ENCODE peak calls at places on chromosomes 12 and 14, in nine cellular contexts. One of them, this sample, is unnamed.

GRCh38 chr12:25801621-25802243 is 156.8 kb upstream of the RASSF8 start:
- DNase-seq in DND-41: no peak
- DNase-seq in suprapubic skin: no peak
- DNase-seq in dorsolateral prefrontal cortex: no peak
- DNase-seq in BJ: no peak
- DNase-seq in cardiac muscle cell: no peak
- DNase-seq in RWPE2: no peak
- DNase-seq in PC-3: peak
- DNase-seq in esophagus squamous epithelium: no peak
- DNase-seq in this sample: no peak

GRCh38 chr12:100153131-100153530 is 10.5 kb upstream of the BLTP3B start:
- DNase-seq in PC-3: no peak
- DNase-seq in suprapubic skin: no peak
- DNase-seq in cardiac muscle cell: no peak
- DNase-seq in esophagus squamous epithelium: no peak
- DNase-seq in RWPE2: no peak
- DNase-seq in BJ: no peak
- DNase-seq in DND-41: no peak
- DNase-seq in dorsolateral prefrontal cortex: no peak
- DNase-seq in this sample: no peak

GRCh38 chr12:131383291-131383690 is 327.6 kb upstream of the SFSWAP start:
- DNase-seq in dorsolateral prefrontal cortex: no peak
- DNase-seq in BJ: no peak
- DNase-seq in RWPE2: no peak
- DNase-seq in PC-3: no peak
- DNase-seq in cardiac muscle cell: no peak
- DNase-seq in suprapubic skin: no peak
- DNase-seq in DND-41: no peak
- DNase-seq in esophagus squamous epithelium: no peak
- DNase-seq in this sample: no peak

GRCh38 chr12:26787125-26787495 is 45.9 kb downstream of the ITPR2 start:
- DNase-seq in dorsolateral prefrontal cortex: no peak
- DNase-seq in cardiac muscle cell: no peak
- DNase-seq in RWPE2: no peak
- DNase-seq in PC-3: peak
- DNase-seq in DND-41: no peak
- DNase-seq in BJ: peak
- DNase-seq in suprapubic skin: no peak
- DNase-seq in esophagus squamous epithelium: no peak
- DNase-seq in this sample: no peak

GRCh38 chr12:89067436-89067835 is 284.9 kb downstream of the DUSP6 start:
- DNase-seq in DND-41: no peak
- DNase-seq in cardiac muscle cell: no peak
- DNase-seq in esophagus squamous epithelium: no peak
- DNase-seq in dorsolateral prefrontal cortex: no peak
- DNase-seq in PC-3: peak
- DNase-seq in suprapubic skin: no peak
- DNase-seq in RWPE2: no peak
- DNase-seq in BJ: peak
- DNase-seq in this sample: peak

GRCh38 chr12:49702676-49703228 is 4.5 kb downstream of the FMNL3 start:
- DNase-seq in cardiac muscle cell: peak
- DNase-seq in dorsolateral prefrontal cortex: no peak
- DNase-seq in DND-41: no peak
- DNase-seq in PC-3: no peak
- DNase-seq in RWPE2: no peak
- DNase-seq in esophagus squamous epithelium: no peak
- DNase-seq in BJ: no peak
- DNase-seq in suprapubic skin: no peak
- DNase-seq in this sample: no peak

GRCh38 chr14:75121559-75121958 is 5.3 kb downstream of the NEK9 start:
- DNase-seq in dorsolateral prefrontal cortex: no peak
- DNase-seq in suprapubic skin: no peak
- DNase-seq in PC-3: no peak
- DNase-seq in DND-41: no peak
- DNase-seq in esophagus squamous epithelium: no peak
- DNase-seq in BJ: no peak
- DNase-seq in RWPE2: no peak
- DNase-seq in cardiac muscle cell: no peak
- DNase-seq in this sample: no peak

GRCh38 chr12:109310247-109311125 is 1.4 kb upstream of the FOXN4 start:
- DNase-seq in BJ: no peak
- DNase-seq in PC-3: no peak
- DNase-seq in RWPE2: no peak
- DNase-seq in esophagus squamous epithelium: no peak
- DNase-seq in suprapubic skin: no peak
- DNase-seq in dorsolateral prefrontal cortex: no peak
- DNase-seq in cardiac muscle cell: no peak
- DNase-seq in DND-41: no peak
- DNase-seq in this sample: no peak

GRCh38 chr14:34966413-34966812 is 16.4 kb upstream of the SRP54 start:
- DNase-seq in suprapubic skin: no peak
- DNase-seq in esophagus squamous epithelium: no peak
- DNase-seq in BJ: no peak
- DNase-seq in dorsolateral prefrontal cortex: no peak
- DNase-seq in DND-41: no peak
- DNase-seq in RWPE2: no peak
- DNase-seq in PC-3: no peak
- DNase-seq in cardiac muscle cell: no peak
- DNase-seq in this sample: no peak

GRCh38 chr12:20342111-20342510 is 26.2 kb upstream of the PDE3A start:
- DNase-seq in cardiac muscle cell: no peak
- DNase-seq in suprapubic skin: no peak
- DNase-seq in BJ: no peak
- DNase-seq in PC-3: no peak
- DNase-seq in RWPE2: no peak
- DNase-seq in esophagus squamous epithelium: no peak
- DNase-seq in DND-41: no peak
- DNase-seq in dorsolateral prefrontal cortex: no peak
- DNase-seq in this sample: no peak

GRCh38 chr14:104397956-104398355 is 181.6 kb upstream of the C14orf180 start:
- DNase-seq in dorsolateral prefrontal cortex: no peak
- DNase-seq in BJ: no peak
- DNase-seq in esophagus squamous epithelium: no peak
- DNase-seq in cardiac muscle cell: no peak
- DNase-seq in DND-41: no peak
- DNase-seq in suprapubic skin: no peak
- DNase-seq in PC-3: no peak
- DNase-seq in RWPE2: no peak
- DNase-seq in this sample: no peak

GRCh38 chr14:54440037-54440436 is 1.1 kb downstream of the CNIH1 start:
- DNase-seq in dorsolateral prefrontal cortex: no peak
- DNase-seq in RWPE2: no peak
- DNase-seq in PC-3: no peak
- DNase-seq in BJ: no peak
- DNase-seq in DND-41: no peak
- DNase-seq in esophagus squamous epithelium: no peak
- DNase-seq in cardiac muscle cell: no peak
- DNase-seq in suprapubic skin: no peak
- DNase-seq in this sample: no peak

GRCh38 chr12:66017736-66018135 is 112.8 kb downstream of the LLPH start:
- DNase-seq in DND-41: no peak
- DNase-seq in BJ: no peak
- DNase-seq in suprapubic skin: no peak
- DNase-seq in cardiac muscle cell: no peak
- DNase-seq in RWPE2: no peak
- DNase-seq in esophagus squamous epithelium: no peak
- DNase-seq in PC-3: no peak
- DNase-seq in dorsolateral prefrontal cortex: no peak
- DNase-seq in this sample: no peak

GRCh38 chr14:45679852-45680251 is 426.9 kb upstream of the MIS18BP1 start:
- DNase-seq in BJ: peak
- DNase-seq in esophagus squamous epithelium: no peak
- DNase-seq in suprapubic skin: no peak
- DNase-seq in cardiac muscle cell: no peak
- DNase-seq in DND-41: no peak
- DNase-seq in RWPE2: no peak
- DNase-seq in PC-3: peak
- DNase-seq in dorsolateral prefrontal cortex: no peak
- DNase-seq in this sample: peak

GRCh38 chr14:45678163-45678562 is 425.2 kb upstream of the MIS18BP1 start:
- DNase-seq in PC-3: peak
- DNase-seq in esophagus squamous epithelium: no peak
- DNase-seq in suprapubic skin: no peak
- DNase-seq in DND-41: no peak
- DNase-seq in BJ: no peak
- DNase-seq in dorsolateral prefrontal cortex: no peak
- DNase-seq in RWPE2: no peak
- DNase-seq in cardiac muscle cell: no peak
- DNase-seq in this sample: no peak

GRCh38 chr14:45680531-45680930 is 427.5 kb upstream of the MIS18BP1 start:
- DNase-seq in suprapubic skin: no peak
- DNase-seq in BJ: no peak
- DNase-seq in esophagus squamous epithelium: no peak
- DNase-seq in PC-3: peak
- DNase-seq in RWPE2: no peak
- DNase-seq in dorsolateral prefrontal cortex: no peak
- DNase-seq in cardiac muscle cell: no peak
- DNase-seq in DND-41: no peak
- DNase-seq in this sample: no peak
- H3K4me3 ChIP-seq in suprapubic skin: no peak
- H3K4me3 ChIP-seq in BJ: no peak
- H3K4me3 ChIP-seq in esophagus squamous epithelium: no peak
- H3K4me3 ChIP-seq in PC-3: peak
- H3K4me3 ChIP-seq in RWPE2: no peak
- H3K4me3 ChIP-seq in dorsolateral prefrontal cortex: no peak
- H3K4me3 ChIP-seq in cardiac muscle cell: no peak
- H3K4me3 ChIP-seq in DND-41: no peak
- H3K4me3 ChIP-seq in this sample: no peak

GRCh38 chr14:101230161-101230850 is 326.8 kb upstream of the RTL1 start:
- DNase-seq in esophagus squamous epithelium: no peak
- DNase-seq in RWPE2: no peak
- DNase-seq in DND-41: peak
- DNase-seq in PC-3: no peak
- DNase-seq in dorsolateral prefrontal cortex: no peak
- DNase-seq in cardiac muscle cell: no peak
- DNase-seq in BJ: no peak
- DNase-seq in suprapubic skin: peak
- DNase-seq in this sample: no peak

GRCh38 chr14:101229666-101230065 is 326.1 kb upstream of the RTL1 start:
- DNase-seq in DND-41: peak
- DNase-seq in RWPE2: no peak
- DNase-seq in suprapubic skin: no peak
- DNase-seq in dorsolateral prefrontal cortex: no peak
- DNase-seq in BJ: no peak
- DNase-seq in esophagus squamous epithelium: no peak
- DNase-seq in PC-3: no peak
- DNase-seq in cardiac muscle cell: no peak
- DNase-seq in this sample: no peak

GRCh38 chr14:101227611-101228594 is 324.4 kb upstream of the RTL1 start:
- DNase-seq in DND-41: peak
- DNase-seq in esophagus squamous epithelium: no peak
- DNase-seq in dorsolateral prefrontal cortex: no peak
- DNase-seq in PC-3: no peak
- DNase-seq in RWPE2: no peak
- DNase-seq in suprapubic skin: peak
- DNase-seq in cardiac muscle cell: no peak
- DNase-seq in BJ: no peak
- DNase-seq in this sample: no peak

GRCh38 chr14:101230851-101231550 is 327.5 kb upstream of the RTL1 start:
- DNase-seq in RWPE2: no peak
- DNase-seq in dorsolateral prefrontal cortex: no peak
- DNase-seq in suprapubic skin: peak
- DNase-seq in BJ: no peak
- DNase-seq in cardiac muscle cell: no peak
- DNase-seq in esophagus squamous epithelium: no peak
- DNase-seq in PC-3: no peak
- DNase-seq in DND-41: no peak
- DNase-seq in this sample: no peak

GRCh38 chr14:101228949-101229541 is 325.5 kb upstream of the RTL1 start:
- DNase-seq in suprapubic skin: peak
- DNase-seq in cardiac muscle cell: no peak
- DNase-seq in DND-41: peak
- DNase-seq in BJ: no peak
- DNase-seq in RWPE2: no peak
- DNase-seq in PC-3: no peak
- DNase-seq in dorsolateral prefrontal cortex: no peak
- DNase-seq in esophagus squamous epithelium: no peak
- DNase-seq in this sample: no peak
- TF ChIP-seq CTCF in suprapubic skin: no peak
- TF ChIP-seq CTCF in cardiac muscle cell: no peak
- TF ChIP-seq CTCF in DND-41: no peak
- TF ChIP-seq CTCF in BJ: no peak
- TF ChIP-seq CTCF in RWPE2: no peak
- TF ChIP-seq CTCF in PC-3: no peak
- TF ChIP-seq CTCF in dorsolateral prefrontal cortex: no peak
- TF ChIP-seq CTCF in esophagus squamous epithelium: no peak
- TF ChIP-seq CTCF in this sample: no peak

GRCh38 chr12:118190266-118190665 is 54.3 kb downstream of the PEBP1 start:
- DNase-seq in cardiac muscle cell: peak
- DNase-seq in DND-41: no peak
- DNase-seq in BJ: no peak
- DNase-seq in esophagus squamous epithelium: no peak
- DNase-seq in suprapubic skin: no peak
- DNase-seq in RWPE2: no peak
- DNase-seq in PC-3: no peak
- DNase-seq in dorsolateral prefrontal cortex: no peak
- DNase-seq in this sample: no peak
- H3K4me3 ChIP-seq in cardiac muscle cell: no peak
- H3K4me3 ChIP-seq in DND-41: no peak
- H3K4me3 ChIP-seq in BJ: peak
- H3K4me3 ChIP-seq in esophagus squamous epithelium: peak
- H3K4me3 ChIP-seq in suprapubic skin: peak
- H3K4me3 ChIP-seq in RWPE2: no peak
- H3K4me3 ChIP-seq in PC-3: no peak
- H3K4me3 ChIP-seq in dorsolateral prefrontal cortex: peak
- H3K4me3 ChIP-seq in this sample: peak

GRCh38 chr12:55824726-55825125 is 4.7 kb downstream of the DNAJC14 start:
- DNase-seq in DND-41: no peak
- DNase-seq in esophagus squamous epithelium: no peak
- DNase-seq in suprapubic skin: peak
- DNase-seq in PC-3: no peak
- DNase-seq in RWPE2: no peak
- DNase-seq in cardiac muscle cell: no peak
- DNase-seq in dorsolateral prefrontal cortex: no peak
- DNase-seq in BJ: no peak
- DNase-seq in this sample: no peak

GRCh38 chr12:55823419-55823818 is 5.6 kb downstream of the ORMDL2 start:
- DNase-seq in cardiac muscle cell: no peak
- DNase-seq in esophagus squamous epithelium: no peak
- DNase-seq in RWPE2: no peak
- DNase-seq in PC-3: no peak
- DNase-seq in suprapubic skin: no peak
- DNase-seq in BJ: no peak
- DNase-seq in dorsolateral prefrontal cortex: no peak
- DNase-seq in DND-41: no peak
- DNase-seq in this sample: no peak

GRCh38 chr12:55818886-55819285 is 1.0 kb downstream of the ORMDL2 start:
- DNase-seq in RWPE2: no peak
- DNase-seq in suprapubic skin: peak
- DNase-seq in cardiac muscle cell: no peak
- DNase-seq in dorsolateral prefrontal cortex: no peak
- DNase-seq in DND-41: no peak
- DNase-seq in PC-3: no peak
- DNase-seq in esophagus squamous epithelium: no peak
- DNase-seq in BJ: no peak
- DNase-seq in this sample: no peak

GRCh38 chr12:55820679-55821078 is 2.8 kb downstream of the ORMDL2 start:
- DNase-seq in DND-41: no peak
- DNase-seq in BJ: no peak
- DNase-seq in esophagus squamous epithelium: no peak
- DNase-seq in PC-3: peak
- DNase-seq in cardiac muscle cell: no peak
- DNase-seq in RWPE2: no peak
- DNase-seq in dorsolateral prefrontal cortex: no peak
- DNase-seq in suprapubic skin: no peak
- DNase-seq in this sample: no peak

GRCh38 chr12:55822228-55822627 is 4.4 kb downstream of the ORMDL2 start:
- DNase-seq in cardiac muscle cell: peak
- DNase-seq in suprapubic skin: peak
- DNase-seq in dorsolateral prefrontal cortex: no peak
- DNase-seq in DND-41: no peak
- DNase-seq in BJ: no peak
- DNase-seq in esophagus squamous epithelium: no peak
- DNase-seq in RWPE2: no peak
- DNase-seq in PC-3: peak
- DNase-seq in this sample: no peak
- TF ChIP-seq CTCF in cardiac muscle cell: peak
- TF ChIP-seq CTCF in suprapubic skin: no peak
- TF ChIP-seq CTCF in dorsolateral prefrontal cortex: no peak
- TF ChIP-seq CTCF in DND-41: no peak
- TF ChIP-seq CTCF in BJ: peak
- TF ChIP-seq CTCF in esophagus squamous epithelium: no peak
- TF ChIP-seq CTCF in RWPE2: peak
- TF ChIP-seq CTCF in PC-3: peak
- TF ChIP-seq CTCF in this sample: peak

This sample was measured in epithelial cell of proximal tubule.